ENCODE peak calls at places on chromosomes 12 and 14, in eight cellular contexts. One of them, this sample, is unnamed.

GRCh38 chr14:74425525-74426201 is 347 bp downstream of the SYNDIG1L start:
- DNase-seq in epithelial cell of esophagus: peak
- DNase-seq in ovary: peak
- DNase-seq in endothelial cell: peak
- DNase-seq in BE2C: no peak
- DNase-seq in glutamatergic neuron: peak
- DNase-seq in neural crest cell: peak
- DNase-seq in GM13977: peak
- DNase-seq in this sample: peak

GRCh38 chr12:1083888-1084262 is 92.9 kb downstream of the ERC1 start:
- DNase-seq in epithelial cell of esophagus: no peak
- DNase-seq in ovary: no peak
- DNase-seq in endothelial cell: no peak
- DNase-seq in BE2C: peak
- DNase-seq in glutamatergic neuron: no peak
- DNase-seq in neural crest cell: no peak
- DNase-seq in GM13977: no peak
- DNase-seq in this sample: no peak

GRCh38 chr14:51783765-51784164 is 76.6 kb upstream of the GNG2 start:
- DNase-seq in epithelial cell of esophagus: peak
- DNase-seq in ovary: no peak
- DNase-seq in endothelial cell: no peak
- DNase-seq in BE2C: no peak
- DNase-seq in glutamatergic neuron: no peak
- DNase-seq in neural crest cell: no peak
- DNase-seq in GM13977: no peak
- DNase-seq in this sample: peak

GRCh38 chr12:23950011-23950774 is 723 bp upstream of the SOX5 start:
- DNase-seq in epithelial cell of esophagus: no peak
- DNase-seq in ovary: no peak
- DNase-seq in endothelial cell: peak
- DNase-seq in BE2C: no peak
- DNase-seq in glutamatergic neuron: no peak
- DNase-seq in neural crest cell: peak
- DNase-seq in GM13977: no peak
- DNase-seq in this sample: no peak

GRCh38 chr14:34219661-34220060 is 242.4 kb downstream of the SPTSSA start:
- DNase-seq in epithelial cell of esophagus: peak
- DNase-seq in ovary: no peak
- DNase-seq in endothelial cell: no peak
- DNase-seq in BE2C: no peak
- DNase-seq in glutamatergic neuron: no peak
- DNase-seq in neural crest cell: no peak
- DNase-seq in GM13977: no peak
- DNase-seq in this sample: no peak

GRCh38 chr14:51828017-51828797 is 32.2 kb upstream of the GNG2 start:
- DNase-seq in epithelial cell of esophagus: peak
- DNase-seq in ovary: no peak
- DNase-seq in endothelial cell: no peak
- DNase-seq in BE2C: peak
- DNase-seq in glutamatergic neuron: peak
- DNase-seq in neural crest cell: no peak
- DNase-seq in GM13977: peak
- DNase-seq in this sample: peak

GRCh38 chr12:117980621-117981020 is 11.8 kb upstream of the KSR2 start:
- DNase-seq in epithelial cell of esophagus: no peak
- DNase-seq in ovary: no peak
- DNase-seq in endothelial cell: no peak
- DNase-seq in BE2C: no peak
- DNase-seq in glutamatergic neuron: no peak
- DNase-seq in neural crest cell: no peak
- DNase-seq in GM13977: no peak
- DNase-seq in this sample: peak

GRCh38 chr14:78278464-78278863 is 108.3 kb downstream of the NRXN3 start:
- DNase-seq in epithelial cell of esophagus: peak
- DNase-seq in ovary: no peak
- DNase-seq in endothelial cell: no peak
- DNase-seq in BE2C: no peak
- DNase-seq in glutamatergic neuron: no peak
- DNase-seq in neural crest cell: no peak
- DNase-seq in GM13977: no peak
- DNase-seq in this sample: no peak

GRCh38 chr12:53325539-53326061 is 4.2 kb upstream of the AAAS start:
- DNase-seq in epithelial cell of esophagus: no peak
- DNase-seq in ovary: peak
- DNase-seq in endothelial cell: peak
- DNase-seq in BE2C: peak
- DNase-seq in glutamatergic neuron: peak
- DNase-seq in neural crest cell: peak
- DNase-seq in GM13977: peak
- DNase-seq in this sample: no peak

GRCh38 chr14:67188326-67188725 is 914 bp upstream of the GARIN2 start:
- DNase-seq in epithelial cell of esophagus: peak
- DNase-seq in ovary: no peak
- DNase-seq in endothelial cell: no peak
- DNase-seq in BE2C: no peak
- DNase-seq in glutamatergic neuron: no peak
- DNase-seq in neural crest cell: no peak
- DNase-seq in GM13977: no peak
- DNase-seq in this sample: no peak

GRCh38 chr12:76872415-76872814 is 6.4 kb downstream of the CSRP2 start:
- DNase-seq in epithelial cell of esophagus: no peak
- DNase-seq in ovary: no peak
- DNase-seq in endothelial cell: no peak
- DNase-seq in BE2C: no peak
- DNase-seq in glutamatergic neuron: no peak
- DNase-seq in neural crest cell: no peak
- DNase-seq in GM13977: no peak
- DNase-seq in this sample: no peak

GRCh38 chr12:94570161-94570560 is 80.2 kb downstream of the TMCC3 start:
- DNase-seq in epithelial cell of esophagus: peak
- DNase-seq in ovary: no peak
- DNase-seq in endothelial cell: no peak
- DNase-seq in BE2C: no peak
- DNase-seq in glutamatergic neuron: no peak
- DNase-seq in neural crest cell: no peak
- DNase-seq in GM13977: no peak
- DNase-seq in this sample: peak

GRCh38 chr12:7907009-7907408 is 29.0 kb downstream of the SLC2A3 start:
- DNase-seq in epithelial cell of esophagus: peak
- DNase-seq in ovary: no peak
- DNase-seq in endothelial cell: peak
- DNase-seq in BE2C: peak
- DNase-seq in glutamatergic neuron: peak
- DNase-seq in neural crest cell: peak
- DNase-seq in GM13977: no peak
- DNase-seq in this sample: peak

GRCh38 chr12:6208140-6208539 is 7.9 kb downstream of the CD9 start:
- DNase-seq in epithelial cell of esophagus: no peak
- DNase-seq in ovary: no peak
- DNase-seq in endothelial cell: no peak
- DNase-seq in BE2C: no peak
- DNase-seq in glutamatergic neuron: no peak
- DNase-seq in neural crest cell: no peak
- DNase-seq in GM13977: no peak
- DNase-seq in this sample: no peak
- TF ChIP-seq CTCF in epithelial cell of esophagus: no peak
- TF ChIP-seq CTCF in ovary: no peak
- TF ChIP-seq CTCF in endothelial cell: no peak
- TF ChIP-seq CTCF in BE2C: no peak
- TF ChIP-seq CTCF in glutamatergic neuron: no peak
- TF ChIP-seq CTCF in neural crest cell: no peak
- TF ChIP-seq CTCF in GM13977: no peak
- TF ChIP-seq CTCF in this sample: no peak

DNA sequence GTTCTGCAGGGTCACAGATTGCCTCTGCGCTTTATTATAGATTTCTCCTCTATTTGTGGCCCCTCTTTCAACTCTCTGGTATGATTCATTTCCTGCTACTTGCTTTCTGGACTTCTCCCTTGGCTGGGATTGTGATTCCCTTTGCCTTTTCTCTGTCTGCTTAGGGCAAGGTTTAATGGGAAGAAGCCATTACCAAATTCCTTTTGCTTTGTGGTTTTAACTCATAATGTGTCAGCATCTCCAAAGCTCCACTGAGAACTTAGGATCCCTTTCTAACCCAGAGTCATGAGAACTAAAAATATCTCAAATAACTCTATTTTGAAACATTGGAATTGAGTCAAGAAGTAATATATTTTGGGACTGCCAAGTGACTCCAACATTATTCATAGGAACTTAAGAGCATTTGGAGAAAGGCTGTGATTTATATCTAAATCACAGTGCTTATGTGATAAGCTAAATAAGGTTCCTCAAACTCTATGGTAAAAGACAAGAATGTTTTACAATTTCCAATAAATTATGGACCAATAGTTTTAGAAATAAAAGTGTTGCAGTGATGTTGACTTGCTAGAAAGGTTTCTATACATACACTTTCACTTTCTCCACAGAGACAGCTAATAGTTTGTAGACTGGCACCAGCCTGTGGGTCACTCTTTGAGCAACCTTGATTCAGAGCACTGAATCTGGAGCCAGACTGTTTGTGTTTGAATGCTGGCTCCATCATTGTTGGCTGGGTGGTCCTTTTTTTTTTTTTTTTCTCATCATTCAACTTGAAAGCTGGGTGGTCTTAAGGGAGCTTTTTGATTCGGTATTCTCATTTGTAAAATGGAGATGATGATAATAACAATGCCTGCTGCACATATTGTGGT is 93.9 kb downstream of the DACT1 start:
- DNase-seq in epithelial cell of esophagus: peak
- DNase-seq in ovary: no peak
- DNase-seq in endothelial cell: no peak
- DNase-seq in BE2C: no peak
- DNase-seq in glutamatergic neuron: no peak
- DNase-seq in neural crest cell: no peak
- DNase-seq in GM13977: no peak
- DNase-seq in this sample: peak
- TF ChIP-seq CTCF in epithelial cell of esophagus: no peak
- TF ChIP-seq CTCF in ovary: no peak
- TF ChIP-seq CTCF in endothelial cell: no peak
- TF ChIP-seq CTCF in BE2C: no peak
- TF ChIP-seq CTCF in glutamatergic neuron: no peak
- TF ChIP-seq CTCF in neural crest cell: no peak
- TF ChIP-seq CTCF in GM13977: no peak
- TF ChIP-seq CTCF in this sample: no peak

DNA sequence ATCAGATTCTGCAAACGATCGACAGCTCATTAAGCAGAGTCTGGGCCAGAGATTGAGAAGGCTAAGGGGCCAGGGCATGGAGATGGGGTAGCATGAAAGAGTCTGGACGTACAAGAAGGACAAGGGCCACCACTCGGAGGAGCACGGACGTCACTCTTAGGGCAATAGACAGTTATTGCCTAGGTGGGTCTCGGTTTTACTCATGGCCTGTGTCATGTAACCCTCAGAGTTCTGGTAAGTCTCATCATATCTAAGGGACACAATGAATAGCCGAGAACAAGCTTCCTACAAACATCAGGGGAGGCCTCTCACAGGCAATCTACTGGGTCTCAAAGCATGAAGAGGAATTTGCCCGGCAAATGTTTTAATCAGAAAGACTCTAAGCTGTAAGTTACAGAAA is 30.4 kb upstream of the ITPK1 start:
- DNase-seq in epithelial cell of esophagus: no peak
- DNase-seq in ovary: no peak
- DNase-seq in endothelial cell: no peak
- DNase-seq in BE2C: no peak
- DNase-seq in glutamatergic neuron: no peak
- DNase-seq in neural crest cell: no peak
- DNase-seq in GM13977: peak
- DNase-seq in this sample: no peak
- TF ChIP-seq CTCF in epithelial cell of esophagus: no peak
- TF ChIP-seq CTCF in ovary: no peak
- TF ChIP-seq CTCF in endothelial cell: no peak
- TF ChIP-seq CTCF in BE2C: no peak
- TF ChIP-seq CTCF in glutamatergic neuron: no peak
- TF ChIP-seq CTCF in neural crest cell: no peak
- TF ChIP-seq CTCF in GM13977: no peak
- TF ChIP-seq CTCF in this sample: no peak

GRCh38 chr12:22118206-22118605 is 72.2 kb downstream of the CMAS start:
- DNase-seq in epithelial cell of esophagus: no peak
- DNase-seq in ovary: no peak
- DNase-seq in endothelial cell: no peak
- DNase-seq in BE2C: no peak
- DNase-seq in glutamatergic neuron: no peak
- DNase-seq in neural crest cell: no peak
- DNase-seq in GM13977: no peak
- DNase-seq in this sample: no peak

GRCh38 chr12:22117551-22117950 is 71.5 kb downstream of the CMAS start:
- DNase-seq in epithelial cell of esophagus: no peak
- DNase-seq in ovary: no peak
- DNase-seq in endothelial cell: no peak
- DNase-seq in BE2C: no peak
- DNase-seq in glutamatergic neuron: no peak
- DNase-seq in neural crest cell: no peak
- DNase-seq in GM13977: no peak
- DNase-seq in this sample: no peak

GRCh38 chr12:22124987-22125386 is 79.0 kb downstream of the CMAS start:
- DNase-seq in epithelial cell of esophagus: no peak
- DNase-seq in ovary: no peak
- DNase-seq in endothelial cell: no peak
- DNase-seq in BE2C: no peak
- DNase-seq in glutamatergic neuron: no peak
- DNase-seq in neural crest cell: no peak
- DNase-seq in GM13977: no peak
- DNase-seq in this sample: no peak

GRCh38 chr12:22116376-22116775 is 70.4 kb downstream of the CMAS start:
- DNase-seq in epithelial cell of esophagus: no peak
- DNase-seq in ovary: no peak
- DNase-seq in endothelial cell: no peak
- DNase-seq in BE2C: no peak
- DNase-seq in glutamatergic neuron: no peak
- DNase-seq in neural crest cell: no peak
- DNase-seq in GM13977: no peak
- DNase-seq in this sample: no peak

GRCh38 chr12:22121224-22121623 is 75.2 kb downstream of the CMAS start:
- DNase-seq in epithelial cell of esophagus: peak
- DNase-seq in ovary: no peak
- DNase-seq in endothelial cell: no peak
- DNase-seq in BE2C: no peak
- DNase-seq in glutamatergic neuron: no peak
- DNase-seq in neural crest cell: no peak
- DNase-seq in GM13977: no peak
- DNase-seq in this sample: peak
- TF ChIP-seq CTCF in epithelial cell of esophagus: peak
- TF ChIP-seq CTCF in ovary: no peak
- TF ChIP-seq CTCF in endothelial cell: peak
- TF ChIP-seq CTCF in BE2C: peak
- TF ChIP-seq CTCF in glutamatergic neuron: no peak
- TF ChIP-seq CTCF in neural crest cell: peak
- TF ChIP-seq CTCF in GM13977: peak
- TF ChIP-seq CTCF in this sample: no peak

GRCh38 chr14:106129274-106129673 is 602.9 kb downstream of the TMEM121 start:
- DNase-seq in epithelial cell of esophagus: no peak
- DNase-seq in ovary: no peak
- DNase-seq in endothelial cell: no peak
- DNase-seq in BE2C: no peak
- DNase-seq in glutamatergic neuron: no peak
- DNase-seq in neural crest cell: no peak
- DNase-seq in GM13977: no peak
- DNase-seq in this sample: no peak
- TF ChIP-seq CTCF in epithelial cell of esophagus: no peak
- TF ChIP-seq CTCF in ovary: no peak
- TF ChIP-seq CTCF in endothelial cell: no peak
- TF ChIP-seq CTCF in BE2C: no peak
- TF ChIP-seq CTCF in glutamatergic neuron: no peak
- TF ChIP-seq CTCF in neural crest cell: no peak
- TF ChIP-seq CTCF in GM13977: peak
- TF ChIP-seq CTCF in this sample: no peak

GRCh38 chr14:94598816-94599655 is 13.2 kb upstream of the SERPINA3 start:
- DNase-seq in epithelial cell of esophagus: peak
- DNase-seq in ovary: peak
- DNase-seq in endothelial cell: no peak
- DNase-seq in BE2C: no peak
- DNase-seq in glutamatergic neuron: no peak
- DNase-seq in neural crest cell: peak
- DNase-seq in GM13977: no peak
- DNase-seq in this sample: peak
- TF ChIP-seq CTCF in epithelial cell of esophagus: peak
- TF ChIP-seq CTCF in ovary: no peak
- TF ChIP-seq CTCF in endothelial cell: no peak
- TF ChIP-seq CTCF in BE2C: no peak
- TF ChIP-seq CTCF in glutamatergic neuron: no peak
- TF ChIP-seq CTCF in neural crest cell: no peak
- TF ChIP-seq CTCF in GM13977: no peak
- TF ChIP-seq CTCF in this sample: peak

This sample was measured in MCF 10A.